ENCODE peak calls at places on chromosomes 1 and 21, in four cellular contexts. One of them, this sample, is unnamed.

GRCh38 chr1:220339581-220339980 is 67.3 kb upstream of the RAB3GAP2 start:
- DNase-seq in LNCaP clone FGC: no peak
- DNase-seq in amniotic epithelial cell: no peak
- DNase-seq in aorta: no peak
- DNase-seq in this sample: no peak

GRCh38 chr1:205335692-205336091 is 14.1 kb upstream of the NUAK2 start:
- DNase-seq in LNCaP clone FGC: peak
- DNase-seq in amniotic epithelial cell: peak
- DNase-seq in aorta: peak
- DNase-seq in this sample: no peak

GRCh38 chr1:32878183-32878582 is 7.5 kb upstream of the FNDC5 start:
- DNase-seq in LNCaP clone FGC: no peak
- DNase-seq in amniotic epithelial cell: peak
- DNase-seq in aorta: peak
- DNase-seq in this sample: no peak

GRCh38 chr1:228097333-228098081 is 5.6 kb downstream of the C1orf35 start:
- DNase-seq in LNCaP clone FGC: no peak
- DNase-seq in amniotic epithelial cell: no peak
- DNase-seq in aorta: no peak
- DNase-seq in this sample: no peak

GRCh38 chr1:17089496-17089895 is 29.8 kb downstream of the PADI2 start:
- DNase-seq in LNCaP clone FGC: no peak
- DNase-seq in amniotic epithelial cell: no peak
- DNase-seq in aorta: no peak
- DNase-seq in this sample: no peak

GRCh38 chr1:28172690-28173150 is 3.8 kb downstream of the PTAFR start:
- DNase-seq in LNCaP clone FGC: peak
- DNase-seq in amniotic epithelial cell: peak
- DNase-seq in aorta: no peak
- DNase-seq in this sample: no peak

GRCh38 chr1:23568608-23569383 is 9.5 kb upstream of the ID3 start:
- DNase-seq in LNCaP clone FGC: no peak
- DNase-seq in amniotic epithelial cell: no peak
- DNase-seq in aorta: no peak
- DNase-seq in this sample: no peak

GRCh38 chr21:36783612-36784383 is 84.9 kb downstream of the SIM2 start:
- DNase-seq in LNCaP clone FGC: no peak
- DNase-seq in amniotic epithelial cell: peak
- DNase-seq in aorta: no peak
- DNase-seq in this sample: no peak

GRCh38 chr1:237133921-237134320 is 91.9 kb downstream of the RYR2 start:
- DNase-seq in LNCaP clone FGC: no peak
- DNase-seq in amniotic epithelial cell: no peak
- DNase-seq in aorta: no peak
- DNase-seq in this sample: no peak

GRCh38 chr1:211609120-211610024 is 30.4 kb upstream of the SLC30A1 start:
- DNase-seq in LNCaP clone FGC: no peak
- DNase-seq in amniotic epithelial cell: no peak
- DNase-seq in aorta: no peak
- DNase-seq in this sample: no peak

GRCh38 chr1:87669671-87670070 is 341.0 kb downstream of the LMO4 start:
- DNase-seq in LNCaP clone FGC: no peak
- DNase-seq in amniotic epithelial cell: no peak
- DNase-seq in aorta: no peak
- DNase-seq in this sample: no peak

GRCh38 chr21:33799378-33800090 is 116.1 kb downstream of the ATP5PO start:
- DNase-seq in LNCaP clone FGC: no peak
- DNase-seq in amniotic epithelial cell: no peak
- DNase-seq in aorta: no peak
- DNase-seq in this sample: no peak

GRCh38 chr1:97632776-97633175 is 288.1 kb downstream of the DPYD start:
- DNase-seq in LNCaP clone FGC: no peak
- DNase-seq in amniotic epithelial cell: peak
- DNase-seq in aorta: no peak
- DNase-seq in this sample: no peak

GRCh38 chr1:200625381-200625824 is 4.9 kb upstream of the KIF14 start:
- DNase-seq in LNCaP clone FGC: no peak
- DNase-seq in amniotic epithelial cell: peak
- DNase-seq in aorta: no peak
- DNase-seq in this sample: no peak

GRCh38 chr1:160665330-160666078 is 18.7 kb upstream of the SLAMF1 start:
- DNase-seq in LNCaP clone FGC: no peak
- DNase-seq in amniotic epithelial cell: peak
- DNase-seq in aorta: no peak
- DNase-seq in this sample: peak

GRCh38 chr1:40185951-40186864 is 25.0 kb downstream of the RLF start:
- DNase-seq in LNCaP clone FGC: no peak
- DNase-seq in amniotic epithelial cell: peak
- DNase-seq in aorta: no peak
- DNase-seq in this sample: no peak

GRCh38 chr1:96562094-96562493 is 159.5 kb upstream of the PTBP2 start:
- DNase-seq in LNCaP clone FGC: no peak
- DNase-seq in amniotic epithelial cell: no peak
- DNase-seq in aorta: no peak
- DNase-seq in this sample: no peak